ENCODE peak calls at places on chromosomes 3 and 15, in four cellular contexts. S is WTC11, K is HepG2, T is K562. N is an unnamed sample.

GRCh38 chr3:42664443-42664814 is 10.9 kb downstream of the ZBTB47 start:
- DNase-seq in T (no peak), K (no peak), S (no peak), N (no peak)

GRCh38 chr3:54427501-54427900 is 305.1 kb downstream of the CACNA2D3 start:
- DNase-seq in S (no peak), K (no peak), T (no peak), N (no peak)

GRCh38 chr3:14791343-14791945 is 27.3 kb upstream of the FGD5 start:
- DNase-seq in S (peak; percentile 86), K (peak; percentile 46), T (peak; percentile 80), N (peak; percentile 62)

GRCh38 chr3:107208100-107208499 is 169.1 kb upstream of the CCDC54 start:
- DNase-seq in K (no peak), T (no peak), S (no peak), N (peak; percentile 35)

GRCh38 chr3:114259566-114259965 is 22.2 kb upstream of the ZNF80 start:
- DNase-seq in S (no peak), T (no peak), K (no peak), N (no peak)

GRCh38 chr3:129526121-129526900 is 2.1 kb upstream of the RHO start:
- DNase-seq in K (no peak), T (no peak), S (no peak), N (no peak)

GRCh38 chr3:17740703-17741102 is 1.7 kb downstream of the TBC1D5 start:
- DNase-seq in S (no peak), K (peak; percentile 92), T (peak; percentile 35), N (peak; percentile 78)

GRCh38 chr3:80734955-80735354 is 967.2 kb upstream of the ROBO1 start:
- DNase-seq in S (no peak), T (no peak), K (no peak), N (no peak)

GRCh38 chr15:52309154-52309548 is 13.5 kb upstream of the MYO5C start:
- DNase-seq in K (no peak), S (no peak), T (no peak), N (no peak)

GRCh38 chr3:113728661-113729060 is 17.4 kb downstream of the NAA50 start:
- DNase-seq in K (no peak), S (no peak), T (no peak), N (no peak)

GRCh38 chr3:45048244-45048643 is 22.1 kb downstream of the CLEC3B start:
- DNase-seq in S (no peak), T (no peak), K (no peak), N (no peak)

GRCh38 chr3:156406393-156406792 is 148.5 kb downstream of the SSR3 start:
- DNase-seq in T (no peak), K (no peak), S (no peak), N (no peak)

GRCh38 chr3:25902586-25902985 is 112.7 kb downstream of the OXSM start:
- DNase-seq in K (no peak), S (no peak), T (no peak), N (no peak)

GRCh38 chr3:177615015-177615414 is 417.7 kb upstream of the TBL1XR1 start:
- DNase-seq in T (peak; percentile 26), S (no peak), K (peak; percentile 82), N (no peak)

GRCh38 chr15:101540480-101541239 is 51.2 kb upstream of the PCSK6 start:
- DNase-seq in S (no peak), K (peak; percentile 65), T (no peak), N (no peak)

GRCh38 chr3:112061152-112061551 is 25.0 kb upstream of the C3orf52 start:
- DNase-seq in T (no peak), K (no peak), S (no peak), N (no peak)

GRCh38 chr3:28198161-28198560 is 43.3 kb upstream of the CMC1 start:
- DNase-seq in T (no peak), K (no peak), S (no peak), N (no peak)

GRCh38 chr3:139534444-139534812 is 5.1 kb downstream of the RBP1 start:
- DNase-seq in S (no peak), T (no peak), K (no peak), N (no peak)

GRCh38 chr3:53604232-53604631 is 109.8 kb downstream of the CACNA1D start:
- DNase-seq in S (no peak), T (no peak), K (no peak), N (no peak)

GRCh38 chr3:38004415-38005075 is 14.0 kb downstream of the VILL start:
- DNase-seq in S (peak; percentile 72), T (no peak), K (peak; percentile 88), N (peak; percentile 76)

GRCh38 chr15:34708422-34708821 is 46.4 kb downstream of the GJD2 start:
- DNase-seq in K (peak; percentile 28), S (no peak), T (peak; percentile 50), N (peak; percentile 46)

GRCh38 chr3:19945405-19946290 is 1.2 kb upstream of the RAB5A start:
- DNase-seq in K (no peak), S (no peak), T (no peak), N (peak; percentile 16)

GRCh38 chr15:73028030-73028429 is 24.2 kb upstream of the NEO1 start:
- DNase-seq in K (no peak), T (no peak), S (no peak), N (no peak)

GRCh38 chr3:48598323-48599076 is 3.4 kb upstream of the COL7A1 start:
- DNase-seq in S (no peak), T (no peak), K (no peak), N (peak; percentile 48)

GRCh38 chr15:66703540-66703941 is 1.5 kb downstream of the SMAD6 start:
- DNase-seq in T (no peak), K (no peak), S (peak; percentile 20), N (no peak)

GRCh38 chr3:194268659-194269487 is 82.3 kb downstream of the CPN2 start:
- DNase-seq in S (peak; percentile 6), T (no peak), K (no peak), N (no peak)

GRCh38 chr3:65347166-65347565 is 659.4 kb upstream of the ADAMTS9 start:
- DNase-seq in K (no peak), S (no peak), T (no peak), N (no peak)

GRCh38 chr3:46882377-46883015 is 5.0 kb downstream of the PTH1R start:
- DNase-seq in S (peak; percentile 50), T (peak; percentile 54), K (no peak), N (no peak)

GRCh38 chr3:197339841-197340520 is 41.6 kb upstream of the DLG1 start:
- DNase-seq in S (no peak), K (peak; percentile 43), T (no peak), N (no peak)

GRCh38 chr3:107680698-107681097 is 157.9 kb downstream of the BBX start:
- DNase-seq in S (no peak), T (no peak), K (no peak), N (no peak)

DNA sequence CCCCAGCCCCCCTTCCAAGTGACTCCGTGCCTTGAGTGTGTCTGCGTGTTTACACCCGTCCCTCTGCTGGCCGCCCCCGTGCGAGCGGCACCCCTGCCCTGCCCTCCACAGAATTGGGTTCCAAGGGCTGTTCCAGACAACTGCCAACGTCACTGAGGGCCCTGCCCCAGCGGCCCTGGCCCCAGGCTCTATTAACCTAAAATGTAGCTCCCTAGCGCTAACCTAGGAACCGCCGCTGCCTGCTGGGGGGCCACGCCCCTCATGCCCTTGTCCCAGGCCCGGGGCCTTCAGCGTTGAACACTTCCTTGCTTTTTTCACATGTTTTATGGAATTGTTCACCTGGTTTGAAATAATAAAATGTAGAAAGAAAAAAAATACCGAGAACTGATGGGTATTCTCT is 10.0 kb upstream of the SEMA3B start:
- DNase-seq in K (no peak), T (no peak), S (no peak), N (no peak)
- TF ChIP-seq CTCF in K (no peak), T (no peak), S (no peak), N (no peak)

GRCh38 chr3:160885791-160886286 is 129.8 kb downstream of the PPM1L start:
- DNase-seq in S (peak; percentile 70), T (no peak), K (peak; percentile 1), N (no peak)
- TF ChIP-seq HMGXB4 in S (no peak), T (no peak), K (no peak), N (no peak)

DNA sequence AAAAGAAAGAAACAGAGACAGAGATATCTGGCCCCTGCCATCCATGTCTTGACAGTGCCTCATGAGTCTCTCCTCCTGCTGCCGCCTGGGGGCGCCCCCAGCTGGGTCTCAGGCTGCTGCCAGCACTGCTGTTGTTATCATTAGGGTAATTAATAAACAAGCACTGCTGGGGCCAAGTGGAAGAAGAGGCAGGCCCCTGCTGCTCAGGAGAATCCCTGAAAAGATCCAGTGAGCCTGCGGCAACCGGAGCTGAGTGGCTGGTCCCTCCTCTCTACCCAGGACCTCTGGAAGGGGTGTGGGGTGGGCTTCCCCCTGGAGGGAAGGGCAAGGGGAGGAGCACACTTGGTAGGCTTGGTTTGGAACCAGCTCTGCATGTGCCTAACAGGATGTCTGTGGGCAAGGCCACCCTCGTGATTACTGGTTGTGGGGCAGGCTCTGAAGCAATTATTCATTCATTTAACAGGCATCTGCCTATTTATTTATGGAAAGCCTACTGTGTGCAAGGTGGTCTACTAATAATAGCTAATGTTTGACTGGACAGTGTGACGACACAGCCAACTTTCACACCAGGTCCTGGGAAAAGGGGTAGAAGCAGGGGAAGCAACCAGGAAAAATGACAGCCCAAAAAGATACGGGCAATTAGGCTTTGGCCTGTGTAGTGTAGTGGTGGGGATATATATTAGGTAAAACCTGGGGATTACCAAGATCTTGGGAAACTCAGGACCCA is 1.2 kb upstream of the TYRO3 start:
- DNase-seq in T (peak; percentile 79), K (peak; percentile 47), S (peak; percentile 76), N (peak; percentile 67)
- TF ChIP-seq CTCF in T (peak; percentile 96), K (peak; percentile 88), S (peak; percentile 80), N (peak; percentile 66)

GRCh38 chr3:150449169-150449721 is 41.1 kb downstream of the TSC22D2 start:
- DNase-seq in K (no peak), T (peak; percentile 32), S (no peak), N (no peak)
- TF ChIP-seq HMGXB4 in K (no peak), T (no peak), S (no peak), N (no peak)